ENCODE peak calls at places on chromosomes 6 and 20, in eight cellular contexts. Q is endothelial cell; X is memory B cell; K is non-pigmented ciliary epithelial cell; A is CD8-positive, alpha-beta memory T cell; L is germinal center; D is T-helper 22 cell; F is stimulated activated CD4-positive, alpha-beta T cell treated with anti-CD3 and anti-CD28 coated beads, Interleukin-1b, Interleukin-23, amount 100 ng/mL, for 4 hours. M is an unnamed sample.

GRCh38 chr6:170444056-170444505 is 109.0 kb downstream of the PSMB1 start:
- DNase-seq in Q (no peak), X (no peak), K (no peak), A (no peak), L (no peak), D (no peak), F (no peak), M (no peak)

GRCh38 chr20:3815703-3816315 is 4.5 kb upstream of the AP5S1 start:
- DNase-seq in Q (no peak), X (no peak), K (no peak), A (no peak), L (no peak), D (no peak), F (no peak), M (no peak)

GRCh38 chr6:43806041-43806757 is 36.2 kb downstream of the VEGFA start:
- DNase-seq in Q (no peak), X (no peak), K (no peak), A (no peak), L (no peak), D (no peak), F (no peak), M (no peak)

GRCh38 chr6:143264996-143265734 is 185.3 kb downstream of the ADAT2 start:
- DNase-seq in Q (no peak), X (no peak), K (no peak), A (no peak), L (no peak), D (no peak), F (no peak), M (no peak)

GRCh38 chr6:26216015-26216885 is 129.0 kb downstream of the HFE start:
- DNase-seq in Q (peak), X (peak), K (peak), A (peak), L (peak), D (peak), F (no peak), M (peak)

GRCh38 chr6:148524976-148525375 is 182.3 kb downstream of the SASH1 start:
- DNase-seq in Q (no peak), X (no peak), K (no peak), A (no peak), L (no peak), D (no peak), F (no peak), M (no peak)

GRCh38 chr6:80163754-80164187 is 57.3 kb downstream of the BCKDHB start:
- DNase-seq in Q (no peak), X (no peak), K (no peak), A (no peak), L (peak), D (no peak), F (no peak), M (no peak)

GRCh38 chr20:61761453-61762207 is 304.1 kb downstream of the TAF4 start:
- DNase-seq in Q (no peak), X (no peak), K (no peak), A (no peak), L (no peak), D (no peak), F (no peak), M (no peak)

GRCh38 chr6:64100702-64101101 is 465.1 kb downstream of the PHF3 start:
- DNase-seq in Q (no peak), X (no peak), K (no peak), A (no peak), L (no peak), D (no peak), F (no peak), M (no peak)

GRCh38 chr20:63285636-63286615 is 7.1 kb upstream of the COL20A1 start:
- DNase-seq in Q (no peak), X (no peak), K (no peak), A (no peak), L (no peak), D (no peak), F (no peak), M (no peak)

GRCh38 chr6:137852346-137852745 is 14.7 kb upstream of the TNFAIP3 start:
- DNase-seq in Q (no peak), X (no peak), K (no peak), A (no peak), L (no peak), D (no peak), F (no peak), M (no peak)

GRCh38 chr20:17630806-17631195 is 51.2 kb downstream of the RRBP1 start:
- DNase-seq in Q (no peak), X (no peak), K (no peak), A (no peak), L (no peak), D (no peak), F (no peak), M (no peak)

GRCh38 chr20:43138061-43138860 is 51.4 kb downstream of the PTPRT start:
- DNase-seq in Q (no peak), X (no peak), K (no peak), A (no peak), L (no peak), D (no peak), F (no peak), M (no peak)

GRCh38 chr6:10401632-10402223 is 13.1 kb downstream of the TFAP2A start:
- DNase-seq in Q (no peak), X (no peak), K (no peak), A (no peak), L (no peak), D (no peak), F (no peak), M (no peak)

GRCh38 chr6:34358389-34358906 is 34.0 kb downstream of the NUDT3 start:
- DNase-seq in Q (no peak), X (no peak), K (no peak), A (no peak), L (no peak), D (no peak), F (no peak), M (no peak)

M was measured in activated T-helper 2 cell treated with anti-CD3 and anti-CD28 coated beads, Interferon-gamma antibody, Interleukin-2, Interleukin-4, amounts not matched to agents 10 μg/mL and 5 μg/mL and 100 μg/mL, durations not matched to agents 14 hours and 24 hours and 36 hours.